ENCODE peak calls at places on chromosomes 2 and 18, in six cellular contexts. W, C, S, Z, V and T are unnamed samples.

GRCh38 chr2:156999657-157000056 is 257.8 kb upstream of the GALNT5 start:
- DNase-seq in W (no peak), C (no peak), S (no peak), Z (no peak), V (no peak), T (no peak)

GRCh38 chr2:233049194-233049761 is 10.9 kb upstream of the INPP5D start:
- DNase-seq in W (no peak), C (no peak), S (no peak), Z (peak), V (no peak), T (no peak)

GRCh38 chr2:160367887-160368286 is 125.7 kb downstream of the RBMS1 start:
- DNase-seq in W (no peak), C (no peak), S (peak), Z (no peak), V (no peak), T (no peak)

GRCh38 chr2:181419124-181419855 is 37.9 kb upstream of the ITGA4 start:
- DNase-seq in W (no peak), C (no peak), S (no peak), Z (no peak), V (no peak), T (no peak)

GRCh38 chr2:229344151-229344551 is 73.1 kb upstream of the PID1 start:
- DNase-seq in W (no peak), C (no peak), S (no peak), Z (no peak), V (no peak), T (peak)

GRCh38 chr18:44682871-44683221 is 2.2 kb downstream of the SETBP1 start:
- DNase-seq in W (no peak), C (no peak), S (no peak), Z (no peak), V (no peak), T (peak)

GRCh38 chr18:13390196-13390595 is 171.6 kb downstream of the LDLRAD4 start:
- DNase-seq in W (no peak), C (no peak), S (no peak), Z (no peak), V (no peak), T (no peak)

GRCh38 chr18:8609711-8610441 is 639 bp downstream of the RAB12 start:
- DNase-seq in W (no peak), C (peak), S (peak), Z (no peak), V (no peak), T (no peak)

GRCh38 chr2:205654878-205655601 is 27.3 kb upstream of the NRP2 start:
- DNase-seq in W (no peak), C (no peak), S (no peak), Z (no peak), V (no peak), T (no peak)

GRCh38 chr2:19540739-19541503 is 182.5 kb upstream of the OSR1 start:
- DNase-seq in W (no peak), C (no peak), S (no peak), Z (no peak), V (no peak), T (no peak)

GRCh38 chr2:73716518-73717250 is 20.5 kb downstream of the TPRKB start:
- DNase-seq in W (no peak), C (no peak), S (peak), Z (no peak), V (no peak), T (no peak)

GRCh38 chr2:152627010-152627957 is 90.0 kb downstream of the PRPF40A start:
- DNase-seq in W (peak), C (no peak), S (peak), Z (no peak), V (no peak), T (no peak)

GRCh38 chr2:216658702-216659231 is 25.5 kb downstream of the IGFBP2 start:
- DNase-seq in W (no peak), C (no peak), S (no peak), Z (no peak), V (no peak), T (no peak)

GRCh38 chr2:164697688-164698290 is 76.5 kb upstream of the GRB14 start:
- DNase-seq in W (no peak), C (no peak), S (peak), Z (no peak), V (no peak), T (no peak)

GRCh38 chr2:24162494-24162893 is 12.4 kb upstream of the FAM228A start:
- DNase-seq in W (no peak), C (no peak), S (no peak), Z (no peak), V (no peak), T (no peak)

GRCh38 chr18:47748093-47748796 is 182.2 kb downstream of the SMAD2 start:
- DNase-seq in W (no peak), C (no peak), S (no peak), Z (no peak), V (no peak), T (no peak)

GRCh38 chr2:27185331-27186026 is 26.4 kb upstream of the ATRAID start:
- DNase-seq in W (no peak), C (no peak), S (peak), Z (no peak), V (no peak), T (no peak)

GRCh38 chr18:59546164-59546563 is 151.1 kb downstream of the CCBE1 start:
- DNase-seq in W (no peak), C (no peak), S (no peak), Z (no peak), V (no peak), T (no peak)

GRCh38 chr2:160339726-160340125 is 139.7 kb upstream of the ITGB6 start:
- DNase-seq in W (no peak), C (no peak), S (no peak), Z (no peak), V (no peak), T (no peak)

GRCh38 chr2:241636182-241636982 is 576 bp downstream of the THAP4 start:
- DNase-seq in W (no peak), C (no peak), S (peak), Z (peak), V (no peak), T (no peak)

GRCh38 chr18:57267368-57267767 is 85.0 kb upstream of the ST8SIA3 start:
- DNase-seq in W (no peak), C (no peak), S (no peak), Z (no peak), V (no peak), T (no peak)

GRCh38 chr18:10927980-10928605 is 221.3 kb downstream of the PIEZO2 start:
- DNase-seq in W (no peak), C (no peak), S (peak), Z (no peak), V (no peak), T (no peak)